ENCODE peak calls at places on chromosomes 13 and 19, in four cellular contexts. One of them, this sample, is unnamed.

GRCh38 chr13:29676535-29676934 is 81.0 kb upstream of the SLC7A1 start:
- DNase-seq in HepG2: no peak
- DNase-seq in GM12878: no peak
- DNase-seq in K562: no peak
- DNase-seq in this sample: no peak

GRCh38 chr13:48891586-48891985 is 84.1 kb upstream of the FNDC3A start:
- DNase-seq in HepG2: peak
- DNase-seq in K562: no peak
- DNase-seq in GM12878: no peak
- DNase-seq in this sample: no peak

GRCh38 chr13:28533049-28533436 is 38.1 kb upstream of the FLT1 start:
- DNase-seq in GM12878: no peak
- DNase-seq in HepG2: no peak
- DNase-seq in K562: no peak
- DNase-seq in this sample: no peak

GRCh38 chr19:54206030-54206830 is 5.6 kb downstream of the RPS9 start:
- DNase-seq in GM12878: no peak
- DNase-seq in HepG2: no peak
- DNase-seq in K562: no peak
- DNase-seq in this sample: no peak

GRCh38 chr13:38685974-38686571 is 804 bp upstream of the FREM2 start:
- DNase-seq in GM12878: no peak
- DNase-seq in K562: no peak
- DNase-seq in HepG2: no peak
- DNase-seq in this sample: peak

GRCh38 chr19:49957262-49957915 is 3.6 kb downstream of the SIGLEC11 start:
- DNase-seq in GM12878: no peak
- DNase-seq in HepG2: no peak
- DNase-seq in K562: no peak
- DNase-seq in this sample: no peak

GRCh38 chr19:20051841-20052768 is 12.8 kb upstream of the ZNF682 start:
- DNase-seq in K562: no peak
- DNase-seq in HepG2: peak
- DNase-seq in GM12878: peak
- DNase-seq in this sample: peak

GRCh38 chr19:6579450-6580178 is 11.3 kb downstream of the CD70 start:
- DNase-seq in HepG2: no peak
- DNase-seq in GM12878: no peak
- DNase-seq in K562: no peak
- DNase-seq in this sample: no peak

GRCh38 chr19:55443045-55443823 is at the start of gene SHISA7:
- DNase-seq in K562: peak
- DNase-seq in HepG2: no peak
- DNase-seq in GM12878: no peak
- DNase-seq in this sample: no peak

GRCh38 chr13:42071667-42072419 is 23.4 kb downstream of the DGKH start:
- DNase-seq in GM12878: no peak
- DNase-seq in K562: peak
- DNase-seq in HepG2: no peak
- DNase-seq in this sample: no peak

GRCh38 chr13:30002577-30002976 is 152.2 kb upstream of the UBL3 start:
- DNase-seq in HepG2: no peak
- DNase-seq in K562: no peak
- DNase-seq in GM12878: no peak
- DNase-seq in this sample: no peak

GRCh38 chr13:74046461-74046860 is 87.7 kb downstream of the KLF12 start:
- DNase-seq in GM12878: no peak
- DNase-seq in HepG2: no peak
- DNase-seq in K562: no peak
- DNase-seq in this sample: no peak

GRCh38 chr13:40402931-40403412 is 263.5 kb downstream of the FOXO1 start:
- DNase-seq in GM12878: no peak
- DNase-seq in K562: no peak
- DNase-seq in HepG2: peak
- DNase-seq in this sample: no peak

GRCh38 chr19:8532170-8532569 is 18.2 kb upstream of the ZNF414 start:
- DNase-seq in K562: no peak
- DNase-seq in HepG2: peak
- DNase-seq in GM12878: no peak
- DNase-seq in this sample: no peak

GRCh38 chr13:109211616-109212015 is 574.8 kb downstream of the IRS2 start:
- DNase-seq in K562: no peak
- DNase-seq in HepG2: no peak
- DNase-seq in GM12878: no peak
- DNase-seq in this sample: no peak

GRCh38 chr19:41886761-41887710 is 4.1 kb downstream of the ARHGEF1 start:
- DNase-seq in K562: no peak
- DNase-seq in GM12878: no peak
- DNase-seq in HepG2: no peak
- DNase-seq in this sample: no peak

GRCh38 chr13:46654956-46655726 is 102.2 kb downstream of the LRCH1 start:
- DNase-seq in K562: no peak
- DNase-seq in HepG2: no peak
- DNase-seq in GM12878: no peak
- DNase-seq in this sample: no peak

GRCh38 chr19:29841209-29841558 is 29.4 kb downstream of the CCNE1 start:
- DNase-seq in K562: no peak
- DNase-seq in HepG2: peak
- DNase-seq in GM12878: no peak
- DNase-seq in this sample: no peak

GRCh38 chr19:28948531-28948930 is 264.4 kb downstream of the UQCRFS1 start:
- DNase-seq in K562: no peak
- DNase-seq in HepG2: no peak
- DNase-seq in GM12878: no peak
- DNase-seq in this sample: no peak

GRCh38 chr19:51729781-51730180 is 6.0 kb upstream of the HAS1 start:
- DNase-seq in K562: no peak
- DNase-seq in HepG2: no peak
- DNase-seq in GM12878: no peak
- DNase-seq in this sample: no peak

GRCh38 chr19:30228726-30229523 is 143.3 kb upstream of the ZNF536 start:
- DNase-seq in HepG2: no peak
- DNase-seq in GM12878: no peak
- DNase-seq in K562: no peak
- DNase-seq in this sample: no peak

GRCh38 chr19:3359850-3360493 is 6.4 kb upstream of the NFIC start:
- DNase-seq in K562: peak
- DNase-seq in GM12878: no peak
- DNase-seq in HepG2: no peak
- DNase-seq in this sample: no peak
- TF ChIP-seq CBFB in K562: no peak
- TF ChIP-seq CBFB in GM12878: no peak
- TF ChIP-seq CBFB in HepG2: no peak
- TF ChIP-seq CBFB in this sample: no peak

GRCh38 chr13:93227906-93228801 is 1.5 kb downstream of the GPC6 start:
- DNase-seq in GM12878: no peak
- DNase-seq in HepG2: peak
- DNase-seq in K562: peak
- DNase-seq in this sample: peak
- TF ChIP-seq ATF3 in GM12878: no peak
- TF ChIP-seq ATF3 in HepG2: peak
- TF ChIP-seq ATF3 in K562: no peak
- TF ChIP-seq ATF3 in this sample: no peak

DNA sequence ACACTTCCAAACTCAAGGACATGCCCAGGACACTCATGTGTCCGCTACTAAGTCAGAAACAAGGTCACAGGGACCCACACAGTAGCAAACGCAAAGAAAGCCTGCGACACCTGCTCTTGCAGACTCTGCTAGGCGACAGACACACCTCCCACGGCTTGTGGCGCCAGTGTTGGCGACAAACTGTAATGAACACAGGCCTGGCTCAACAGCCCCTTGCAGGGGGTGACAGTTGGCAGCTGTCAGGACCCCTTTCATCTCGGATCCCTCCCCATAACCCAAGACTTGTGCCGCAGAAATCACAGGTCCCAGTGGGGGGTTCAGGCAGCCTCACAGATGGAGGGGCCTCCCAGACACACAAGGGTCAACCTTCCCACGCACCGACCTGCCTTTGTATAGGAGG is 364 bp downstream of the CKM start:
- DNase-seq in HepG2: peak
- DNase-seq in GM12878: no peak
- DNase-seq in K562: no peak
- DNase-seq in this sample: no peak
- TF ChIP-seq CBFB in HepG2: no peak
- TF ChIP-seq CBFB in GM12878: no peak
- TF ChIP-seq CBFB in K562: no peak
- TF ChIP-seq CBFB in this sample: no peak

GRCh38 chr19:38306236-38306635 is 2.2 kb downstream of the C19orf33 start:
- DNase-seq in GM12878: no peak
- DNase-seq in HepG2: no peak
- DNase-seq in K562: no peak
- DNase-seq in this sample: no peak

GRCh38 chr19:38307076-38307475 is 3.0 kb downstream of the C19orf33 start:
- DNase-seq in K562: no peak
- DNase-seq in HepG2: no peak
- DNase-seq in GM12878: no peak
- DNase-seq in this sample: no peak

GRCh38 chr19:38304866-38305429 is 897 bp downstream of the C19orf33 start:
- DNase-seq in HepG2: peak
- DNase-seq in GM12878: no peak
- DNase-seq in K562: peak
- DNase-seq in this sample: peak

GRCh38 chr19:38304352-38304865 is 358 bp downstream of the C19orf33 start:
- DNase-seq in GM12878: no peak
- DNase-seq in HepG2: no peak
- DNase-seq in K562: no peak
- DNase-seq in this sample: peak

GRCh38 chr19:38303517-38304351 is at the start of gene C19orf33:
- DNase-seq in GM12878: no peak
- DNase-seq in K562: no peak
- DNase-seq in HepG2: no peak
- DNase-seq in this sample: peak
- TF ChIP-seq ATF3 in GM12878: no peak
- TF ChIP-seq ATF3 in K562: no peak
- TF ChIP-seq ATF3 in HepG2: no peak
- TF ChIP-seq ATF3 in this sample: no peak

GRCh38 chr19:35249848-35250711 is 1.3 kb downstream of the LSR start:
- DNase-seq in GM12878: no peak
- DNase-seq in K562: no peak
- DNase-seq in HepG2: no peak
- DNase-seq in this sample: peak
- TF ChIP-seq CBFB in GM12878: no peak
- TF ChIP-seq CBFB in K562: no peak
- TF ChIP-seq CBFB in HepG2: no peak
- TF ChIP-seq CBFB in this sample: no peak